ENCODE peak calls at places on chromosome 7, in nine cellular contexts. J is IMR-90, F is sigmoid colon, Q is ovary, D is thyroid gland, W is spleen, Y is HCT116, G is tibial nerve, T is GM12878. C is an unnamed sample.

GRCh38 chr7:140212100-140212881 is 35.5 kb upstream of the KDM7A start:
- DNase-seq in J (peak; percentile 32), F (no peak), Q (no peak), D (no peak), W (no peak), Y (no peak), G (no peak), T (peak; percentile 80), C (no peak)

GRCh38 chr7:84162584-84162983 is 32.0 kb downstream of the SEMA3A start:
- DNase-seq in J (no peak), F (no peak), Q (no peak), D (no peak), W (no peak), Y (no peak), G (no peak), T (no peak), C (no peak)

GRCh38 chr7:92730808-92731207 is 105.6 kb downstream of the CDK6 start:
- DNase-seq in J (peak; percentile 58), F (no peak), Q (no peak), D (no peak), W (no peak), Y (no peak), G (no peak), T (no peak), C (no peak)

GRCh38 chr7:39969431-39969830 is 19.4 kb downstream of the CDK13 start:
- DNase-seq in J (peak; percentile 64), F (no peak), Q (no peak), D (no peak), W (no peak), Y (no peak), G (no peak), T (no peak), C (no peak)

GRCh38 chr7:28149291-28150101 is 31.1 kb downstream of the JAZF1 start:
- DNase-seq in J (no peak), F (no peak), Q (no peak), D (peak; percentile 58), W (no peak), Y (no peak), G (no peak), T (peak; percentile 8), C (no peak)

GRCh38 chr7:24508301-24508700 is 65.0 kb upstream of the PALS2 start:
- DNase-seq in J (no peak), F (no peak), Q (no peak), D (no peak), W (no peak), Y (no peak), G (no peak), T (no peak), C (no peak)

GRCh38 chr7:105367458-105367857 is 21.3 kb downstream of the SRPK2 start:
- DNase-seq in J (no peak), F (no peak), Q (no peak), D (peak; percentile 9), W (no peak), Y (no peak), G (no peak), T (no peak), C (no peak)

GRCh38 chr7:151017370-151017952 is 6.8 kb downstream of the ATG9B start:
- DNase-seq in J (no peak), F (no peak), Q (no peak), D (no peak), W (no peak), Y (no peak), G (no peak), T (no peak), C (no peak)

GRCh38 chr7:154202002-154202401 is 149.8 kb downstream of the DPP6 start:
- DNase-seq in J (no peak), F (no peak), Q (no peak), D (no peak), W (no peak), Y (no peak), G (no peak), T (no peak), C (no peak)

GRCh38 chr7:138126928-138127327 is 50.7 kb downstream of the AKR1D1 start:
- DNase-seq in J (no peak), F (no peak), Q (no peak), D (no peak), W (no peak), Y (no peak), G (no peak), T (no peak), C (no peak)

GRCh38 chr7:164882-165660 is 27.3 kb upstream of the FAM20C start:
- DNase-seq in J (no peak), F (peak; percentile 63), Q (no peak), D (no peak), W (peak; percentile 64), Y (no peak), G (no peak), T (no peak), C (no peak)

GRCh38 chr7:151306374-151306773 is 35.2 kb upstream of the NUB1 start:
- DNase-seq in J (no peak), F (no peak), Q (no peak), D (no peak), W (no peak), Y (no peak), G (no peak), T (no peak), C (no peak)

GRCh38 chr7:123624527-123625183 is 23.0 kb downstream of the ASB15 start:
- DNase-seq in J (peak; percentile 25), F (no peak), Q (no peak), D (peak; percentile 60), W (peak; percentile 83), Y (no peak), G (peak; percentile 14), T (peak; percentile 25), C (no peak)

GRCh38 chr7:147578196-147578595 is 1012.4 kb upstream of the C7orf33 start:
- DNase-seq in J (no peak), F (no peak), Q (no peak), D (no peak), W (no peak), Y (no peak), G (no peak), T (no peak), C (no peak)

GRCh38 chr7:516606-517456 is 2.8 kb downstream of the PDGFA start:
- DNase-seq in J (peak; percentile 80), F (no peak), Q (peak; percentile 43), D (peak; percentile 57), W (no peak), Y (no peak), G (peak; percentile 40), T (no peak), C (no peak)

GRCh38 chr7:155439311-155440017 is 18.5 kb upstream of the EN2 start:
- DNase-seq in J (no peak), F (no peak), Q (no peak), D (no peak), W (peak; percentile 44), Y (no peak), G (no peak), T (no peak), C (no peak)
- H3K27me3 ChIP-seq in J (peaks cover 17% of the 10 kb centered on the region), F (peaks cover 86% of the 10 kb centered on the region), Q (no peaks in the 10 kb centered on the region), D (no peaks in the 10 kb centered on the region), W (peaks cover 68% of the 10 kb centered on the region), Y (peaks cover 30% of the 10 kb centered on the region), G (no peaks in the 10 kb centered on the region), T (no peaks in the 10 kb centered on the region), C (peaks cover 79% of the 10 kb centered on the region)

GRCh38 chr7:100888529-100888987 is 957 bp downstream of the UFSP1 start:
- DNase-seq in J (no peak), F (no peak), Q (no peak), D (no peak), W (no peak), Y (no peak), G (no peak), T (no peak), C (no peak)
- TF ChIP-seq POLR2A in J (no peak), F (no peak), Q (no peak), D (no peak), W (no peak), Y (no peak), G (no peak), T (peak; percentile 59), C (no peak)

GRCh38 chr7:131840291-131840690 is 283.9 kb upstream of the PODXL start:
- DNase-seq in J (no peak), F (no peak), Q (no peak), D (no peak), W (no peak), Y (no peak), G (no peak), T (no peak), C (no peak)
- H3K27me3 ChIP-seq in J (no peaks in the 10 kb centered on the region), F (no peaks in the 10 kb centered on the region), Q (no peaks in the 10 kb centered on the region), D (no peaks in the 10 kb centered on the region), W (no peaks in the 10 kb centered on the region), Y (peaks cover 80% of the 10 kb centered on the region), G (no peaks in the 10 kb centered on the region), T (peaks cover 1% of the 10 kb centered on the region), C (no peaks in the 10 kb centered on the region)

GRCh38 chr7:19522486-19522885 is 186.4 kb downstream of the POLR1F start:
- DNase-seq in J (peak; percentile 68), F (no peak), Q (no peak), D (no peak), W (no peak), Y (no peak), G (no peak), T (no peak), C (no peak)
- TF ChIP-seq POLR2A in J (no peak), F (no peak), Q (no peak), D (no peak), W (no peak), Y (no peak), G (no peak), T (no peak), C (no peak)

DNA sequence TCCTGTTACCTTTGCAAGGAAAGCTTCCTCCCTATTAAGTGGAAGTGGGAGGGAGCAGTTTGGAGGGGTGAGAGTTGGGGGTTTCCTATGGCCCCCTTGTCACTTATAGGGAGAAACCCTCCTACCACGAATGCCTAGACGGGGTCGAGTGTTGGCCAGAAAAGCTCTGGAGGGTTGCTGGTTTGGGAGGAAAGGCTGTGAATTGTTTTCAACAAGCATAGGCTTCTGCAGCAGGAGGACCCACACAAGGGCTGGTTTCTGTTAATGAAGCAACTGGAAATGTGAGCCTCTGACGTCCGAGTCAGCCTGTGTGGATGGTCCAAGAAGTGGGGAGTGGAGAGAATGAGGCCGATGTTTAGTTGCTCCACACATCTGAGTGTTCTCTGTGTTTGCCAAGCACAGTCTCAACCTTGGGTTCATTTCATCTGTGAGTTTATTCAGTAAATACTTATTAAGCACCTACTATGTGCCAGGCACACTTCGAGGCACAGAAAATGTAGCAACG is 37.3 kb upstream of the LEP start:
- DNase-seq in J (peak; percentile 35), F (no peak), Q (no peak), D (no peak), W (no peak), Y (no peak), G (no peak), T (no peak), C (no peak)
- H3K27me3 ChIP-seq in J (peaks cover 76% of the 10 kb centered on the region), F (peaks cover 48% of the 10 kb centered on the region), Q (no peaks in the 10 kb centered on the region), D (peaks cover 6% of the 10 kb centered on the region), W (peaks cover 42% of the 10 kb centered on the region), Y (peaks cover 4% of the 10 kb centered on the region), G (no peaks in the 10 kb centered on the region), T (peaks cover 3% of the 10 kb centered on the region), C (no peaks in the 10 kb centered on the region)